ENCODE peak calls at places on chromosome 13, in eight cellular contexts. G is ovary, Y is heart left ventricle, V is IMR-90, B is testis, J is tibial nerve, A is lower leg skin, X is right lobe of liver. Q is an unnamed sample.
A peak's percentile ranks its signal among the peaks of the same experiment; 100 is the strongest.

GRCh38 chr13:109671919-109672318 is 114.5 kb downstream of the IRS2 start:
- DNase-seq in G (no peak), Y (no peak), V (no peak), B (no peak), J (no peak), A (no peak), X (no peak), Q (peak; percentile 96)

GRCh38 chr13:20721454-20722357 is 18.2 kb downstream of the IL17D start:
- DNase-seq in G (peak; percentile 67), Y (peak; percentile 49), V (peak; percentile 79), B (peak; percentile 67), J (no peak), A (no peak), X (no peak), Q (no peak)

GRCh38 chr13:59398127-59398526 is 765.6 kb downstream of the DIAPH3 start:
- DNase-seq in G (no peak), Y (peak; percentile 24), V (no peak), B (no peak), J (no peak), A (no peak), X (no peak), Q (peak; percentile 8)

GRCh38 chr13:112056739-112057433 is 10.1 kb upstream of the SOX1 start:
- DNase-seq in G (no peak), Y (no peak), V (no peak), B (no peak), J (no peak), A (no peak), X (no peak), Q (no peak)

GRCh38 chr13:79807554-79807953 is 326.6 kb downstream of the NDFIP2 start:
- DNase-seq in G (no peak), Y (no peak), V (no peak), B (no peak), J (no peak), A (no peak), X (no peak), Q (no peak)

GRCh38 chr13:50672025-50672424 is 171.5 kb downstream of the DLEU7 start:
- DNase-seq in G (no peak), Y (no peak), V (no peak), B (peak; percentile 66), J (no peak), A (peak; percentile 35), X (no peak), Q (peak; percentile 82)

GRCh38 chr13:74751739-74752138 is 617.5 kb upstream of the KLF12 start:
- DNase-seq in G (no peak), Y (no peak), V (no peak), B (no peak), J (no peak), A (no peak), X (no peak), Q (no peak)

GRCh38 chr13:70568571-70568970 is 460.3 kb upstream of the KLHL1 start:
- DNase-seq in G (no peak), Y (no peak), V (peak; percentile 26), B (no peak), J (no peak), A (no peak), X (no peak), Q (peak; percentile 56)

GRCh38 chr13:83065136-83065535 is 817.1 kb downstream of the SLITRK1 start:
- DNase-seq in G (no peak), Y (no peak), V (peak; percentile 63), B (peak; percentile 77), J (peak; percentile 31), A (peak; percentile 84), X (no peak), Q (no peak)

GRCh38 chr13:106477303-106477702 is 58.2 kb downstream of the EFNB2 start:
- DNase-seq in G (no peak), Y (no peak), V (no peak), B (no peak), J (no peak), A (no peak), X (no peak), Q (no peak)

GRCh38 chr13:46712524-46712923 is 84.4 kb downstream of the ESD start:
- DNase-seq in G (no peak), Y (no peak), V (no peak), B (no peak), J (no peak), A (no peak), X (no peak), Q (no peak)

GRCh38 chr13:113238542-113238941 is 29.1 kb downstream of the CUL4A start:
- DNase-seq in G (no peak), Y (no peak), V (no peak), B (no peak), J (no peak), A (no peak), X (no peak), Q (peak; percentile 23)

DNA sequence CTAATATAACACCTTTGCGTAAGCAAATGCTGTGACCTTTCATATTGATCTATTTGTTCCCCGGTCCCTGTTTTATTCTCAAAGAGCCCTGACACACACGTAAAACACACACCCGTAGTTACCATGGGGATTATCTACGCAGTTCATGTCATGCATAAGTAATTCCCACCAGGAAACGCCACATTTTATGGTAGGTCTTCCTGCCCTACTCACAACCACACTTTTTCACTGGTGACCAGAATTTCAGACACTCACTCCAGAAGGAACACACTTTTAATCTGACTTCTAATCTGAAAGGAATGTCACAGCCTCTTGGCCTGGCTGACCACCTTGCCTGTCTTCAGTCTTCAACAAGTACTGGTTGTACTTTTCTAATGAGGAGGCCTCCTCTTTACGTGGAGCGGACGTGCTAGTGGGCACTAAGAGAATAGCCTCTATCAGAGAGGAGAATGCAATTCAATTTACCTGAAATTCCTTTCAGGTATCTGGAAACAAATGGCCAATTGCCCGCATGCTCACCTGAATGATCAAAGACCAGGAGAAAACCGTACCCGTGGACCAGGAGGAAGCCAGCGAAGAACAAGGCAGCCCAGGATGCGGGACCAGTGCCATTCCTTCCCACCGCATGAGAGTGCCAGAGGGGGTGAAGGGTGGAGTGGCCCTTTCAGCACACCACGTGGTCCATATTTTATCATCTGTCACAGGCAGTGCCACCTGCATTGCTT is 46.6 kb downstream of the SLC7A1 start:
- DNase-seq in G (no peak), Y (no peak), V (peak; percentile 39), B (no peak), J (no peak), A (no peak), X (no peak), Q (no peak)
- TF ChIP-seq POLR2A in G (no peak), Y (no peak), V (no peak), B (no peak), J (no peak), A (no peak), X (peak; percentile 22), Q (no peak)

GRCh38 chr13:45468676-45469075 is 3.9 kb downstream of the COG3 start:
- DNase-seq in G (no peak), Y (no peak), V (no peak), B (no peak), J (no peak), A (no peak), X (no peak), Q (no peak)

GRCh38 chr13:45472171-45472705 is 7.5 kb downstream of the COG3 start:
- DNase-seq in G (no peak), Y (no peak), V (peak; percentile 20), B (no peak), J (no peak), A (no peak), X (no peak), Q (no peak)

GRCh38 chr13:45474584-45475454 is 10.1 kb downstream of the COG3 start:
- DNase-seq in G (no peak), Y (no peak), V (no peak), B (no peak), J (no peak), A (no peak), X (no peak), Q (no peak)

GRCh38 chr13:45473627-45474026 is 8.9 kb downstream of the COG3 start:
- DNase-seq in G (no peak), Y (no peak), V (no peak), B (no peak), J (no peak), A (no peak), X (no peak), Q (peak; percentile 29)
- TF ChIP-seq POLR2A in G (no peak), Y (no peak), V (no peak), B (no peak), J (no peak), A (no peak), X (no peak), Q (no peak)

DNA sequence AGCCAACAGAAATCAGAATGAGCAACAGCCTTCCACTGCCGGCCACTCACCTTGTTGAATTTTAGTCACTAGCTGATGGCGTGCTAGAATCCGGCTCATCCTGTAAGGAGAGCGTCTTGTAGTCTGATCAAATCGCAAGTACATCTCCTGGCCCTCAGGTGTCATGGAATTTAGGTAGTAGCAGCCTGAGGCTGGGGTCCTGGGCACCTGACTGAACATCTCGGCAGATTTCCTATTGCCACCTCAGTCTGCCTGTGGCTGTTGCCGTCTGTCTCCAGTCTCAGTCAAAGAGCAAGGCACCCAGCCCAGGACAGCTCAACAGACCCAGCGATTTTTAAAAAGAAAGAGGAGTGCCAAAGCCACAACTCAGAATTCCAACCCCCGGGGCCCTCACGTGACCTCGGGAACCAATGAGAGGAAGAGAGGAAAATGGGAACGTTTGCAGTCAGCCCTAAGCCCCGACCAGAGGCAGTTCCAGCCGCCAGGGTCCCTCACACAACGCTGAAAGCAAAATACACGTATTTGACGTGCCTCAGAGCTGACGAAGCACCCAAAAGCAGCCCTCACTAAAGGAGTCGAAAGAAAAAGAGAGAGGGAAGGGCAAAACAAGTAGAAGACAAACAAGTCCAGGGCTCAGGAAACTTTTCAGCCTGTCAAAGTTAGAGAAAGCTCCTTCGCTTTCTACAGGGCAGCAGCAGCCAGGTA is at the start of gene STARD13:
- DNase-seq in G (peak; percentile 96), Y (peak; percentile 96), V (peak; percentile 98), B (peak; percentile 95), J (peak; percentile 95), A (peak; percentile 96), X (peak; percentile 96), Q (peak; percentile 9)
- TF ChIP-seq POLR2A in G (peak; percentile 77), Y (no peak), V (peak; percentile 99), B (peak; percentile 75), J (peak; percentile 95), A (no peak), X (peak; percentile 98), Q (no peak)

DNA sequence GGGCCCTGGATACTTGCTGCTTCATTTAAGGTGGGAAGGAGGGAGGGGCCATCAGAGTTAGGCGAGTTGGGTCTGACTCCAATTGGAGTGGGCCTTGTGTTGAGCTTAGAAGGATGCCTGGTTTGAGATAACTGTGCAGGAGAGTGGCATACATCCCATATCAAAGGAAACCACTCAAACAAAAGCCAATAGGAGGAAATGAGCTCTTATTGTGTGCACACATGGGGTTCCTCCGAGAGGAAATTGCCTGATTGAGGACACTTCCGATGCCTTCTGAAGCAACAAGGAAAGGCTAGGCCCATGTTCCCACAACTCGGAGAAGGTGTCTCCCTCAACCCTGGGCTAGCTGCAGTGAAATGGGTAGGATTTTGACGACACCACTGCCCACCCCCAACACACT is 19.6 kb downstream of the MBNL2 start:
- DNase-seq in G (no peak), Y (no peak), V (no peak), B (no peak), J (no peak), A (no peak), X (no peak), Q (no peak)
- TF ChIP-seq POLR2A in G (no peak), Y (no peak), V (no peak), B (no peak), J (no peak), A (no peak), X (no peak), Q (no peak)

Q was measured in NB4.